ENCODE peak calls at places on chromosomes 3 and 15, in six cellular contexts. D is cardiac muscle cell, X is stomach, T is IMR-90, B is sigmoid colon, U is tibial artery. N is an unnamed sample. For H3K36me3, the result is how much of the 10 kb centered on the place peaks cover.

GRCh38 chr3:40109641-40110490 is 199.6 kb upstream of the EIF1B start:
- DNase-seq in B (no peak), U (no peak), T (no peak), D (peak), X (no peak), N (no peak)

GRCh38 chr3:13378155-13378554 is 42.0 kb downstream of the NUP210 start:
- DNase-seq in B (no peak), X (no peak), D (no peak), T (peak), U (no peak), N (no peak)

GRCh38 chr3:144643778-144644191 is 672.2 kb downstream of the DIPK2A start:
- DNase-seq in T (peak), B (no peak), X (no peak), U (no peak), D (peak), N (no peak)

GRCh38 chr15:59654043-59654442 is 3.3 kb downstream of the GTF2A2 start:
- DNase-seq in U (no peak), D (no peak), X (no peak), T (no peak), B (no peak), N (no peak)

GRCh38 chr15:77243146-77243545 is 172.2 kb upstream of the TSPAN3 start:
- DNase-seq in B (no peak), X (no peak), T (peak), U (no peak), D (no peak), N (no peak)

GRCh38 chr3:23810342-23811116 is 4.8 kb downstream of the UBE2E1 start:
- DNase-seq in T (no peak), D (peak), U (peak), B (peak), X (peak), N (no peak)

GRCh38 chr3:45656575-45657363 is 32.4 kb upstream of the SACM1L start:
- DNase-seq in D (peak), X (peak), B (peak), U (peak), T (peak), N (no peak)

GRCh38 chr3:48269592-48269991 is 28.7 kb downstream of the ZNF589 start:
- DNase-seq in U (no peak), X (no peak), D (no peak), B (no peak), T (no peak), N (no peak)

GRCh38 chr15:35624881-35625280 is 78.9 kb upstream of the DPH6 start:
- DNase-seq in D (no peak), U (peak), X (no peak), T (peak), B (peak), N (no peak)

GRCh38 chr3:139302084-139302800 is 41.6 kb upstream of the MRPS22 start:
- DNase-seq in D (no peak), B (no peak), U (no peak), X (no peak), T (peak), N (no peak)

GRCh38 chr15:84570164-84570692 is 30.6 kb upstream of the ZSCAN2 start:
- DNase-seq in B (peak), T (no peak), D (peak), U (peak), X (peak), N (no peak)

GRCh38 chr3:25474000-25474399 is 45.9 kb downstream of the RARB start:
- DNase-seq in T (no peak), U (no peak), B (no peak), D (no peak), X (no peak), N (no peak)

GRCh38 chr3:46209751-46210470 is 1.8 kb upstream of the CCR1 start:
- DNase-seq in U (no peak), B (no peak), T (peak), X (no peak), D (no peak), N (no peak)

GRCh38 chr15:86021281-86022264 is 58.1 kb upstream of the AGBL1 start:
- DNase-seq in X (no peak), D (no peak), T (no peak), B (no peak), U (no peak), N (no peak)

DNA sequence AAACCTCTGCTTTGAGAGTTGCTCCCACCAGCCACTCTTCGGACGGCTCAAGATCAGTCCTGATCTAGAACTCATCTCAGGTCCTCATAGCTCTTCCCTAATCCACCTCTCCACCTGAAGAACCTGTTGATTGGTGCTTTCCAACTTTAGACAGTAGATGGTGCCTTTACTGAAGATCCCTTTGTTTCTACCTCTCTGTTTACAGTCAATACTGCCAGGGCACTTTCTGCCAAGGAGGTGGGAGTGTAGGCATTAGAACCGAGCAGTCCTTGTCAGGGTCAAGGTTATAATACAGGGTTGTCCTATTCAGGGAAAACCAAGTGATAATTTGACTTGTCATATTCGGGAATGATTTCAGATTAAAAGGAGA is 1.2 kb downstream of the CGNL1 start:
- DNase-seq in D (no peak), B (no peak), U (no peak), X (no peak), T (no peak), N (no peak)
- TF ChIP-seq CTCF in D (no peak), B (no peak), U (no peak), X (no peak), T (no peak), N (no peak)

GRCh38 chr3:192194081-192194480 is 533.3 kb downstream of the FGF12 start:
- DNase-seq in D (no peak), U (no peak), B (no peak), X (no peak), T (no peak), N (no peak)

GRCh38 chr3:192186508-192186907 is 540.8 kb downstream of the FGF12 start:
- DNase-seq in U (no peak), D (no peak), X (no peak), B (no peak), T (no peak), N (no peak)

GRCh38 chr3:192187485-192188051 is 539.8 kb downstream of the FGF12 start:
- DNase-seq in X (no peak), U (no peak), T (no peak), B (no peak), D (no peak), N (no peak)

GRCh38 chr3:192183109-192183508 is 544.2 kb downstream of the FGF12 start:
- DNase-seq in X (no peak), D (no peak), B (no peak), T (no peak), U (no peak), N (no peak)

GRCh38 chr3:192188218-192188835 is 539.0 kb downstream of the FGF12 start:
- DNase-seq in U (no peak), D (peak), X (peak), B (no peak), T (peak), N (no peak)
- H3K27ac ChIP-seq in U (no peak), D (no peak), X (no peak), B (no peak), T (no peak), N (no peak)

GRCh38 chr3:52471371-52472238 is 16.2 kb downstream of the NISCH start:
- DNase-seq in U (peak), T (peak), D (peak), X (peak), B (no peak), N (no peak)
- H3K36me3 ChIP-seq in U (under half), T (half or more), D (under half), X (half or more), B (under half), N (under half)

DNA sequence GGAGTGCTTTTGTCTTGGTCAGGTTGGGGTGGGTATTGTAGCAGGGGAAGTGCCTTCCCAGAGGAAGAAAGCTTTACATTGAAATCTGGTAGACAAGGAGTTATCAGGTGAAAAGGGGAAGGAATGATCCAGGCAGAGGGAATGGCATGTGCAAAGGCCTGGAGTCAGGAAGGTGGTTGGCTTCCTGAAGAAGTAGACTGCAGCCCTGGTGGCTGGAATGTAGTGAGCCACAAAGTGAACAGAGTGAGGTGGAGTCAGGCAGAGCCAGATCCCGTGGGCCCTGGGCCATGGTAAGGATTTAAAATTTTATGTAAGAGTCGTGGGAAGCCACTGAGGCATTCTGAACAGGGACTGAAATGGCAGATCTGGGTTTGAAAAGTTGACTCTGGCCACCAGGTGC is 58.3 kb downstream of the RAB11A start:
- DNase-seq in T (no peak), D (no peak), B (no peak), U (no peak), X (no peak), N (no peak)
- TF ChIP-seq CTCF in T (peak), D (peak), B (no peak), U (no peak), X (no peak), N (no peak)

DNA sequence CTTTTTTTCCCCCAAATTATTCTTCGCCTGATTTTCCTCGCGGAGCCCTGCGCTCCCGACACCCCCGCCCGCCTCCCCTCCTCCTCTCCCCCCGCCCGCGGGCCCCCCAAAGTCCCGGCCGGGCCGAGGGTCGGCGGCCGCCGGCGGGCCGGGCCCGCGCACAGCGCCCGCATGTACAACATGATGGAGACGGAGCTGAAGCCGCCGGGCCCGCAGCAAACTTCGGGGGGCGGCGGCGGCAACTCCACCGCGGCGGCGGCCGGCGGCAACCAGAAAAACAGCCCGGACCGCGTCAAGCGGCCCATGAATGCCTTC is 422 bp downstream of the SOX2 start:
- DNase-seq in X (no peak), U (no peak), B (no peak), T (no peak), D (no peak), N (no peak)
- H3K27ac ChIP-seq in X (peak), U (no peak), B (peak), T (no peak), D (no peak), N (peak)

GRCh38 chr15:63559753-63560152 is 37.4 kb upstream of the FBXL22 start:
- DNase-seq in D (no peak), T (no peak), U (no peak), B (no peak), X (no peak), N (no peak)

GRCh38 chr15:63565784-63566183 is 31.4 kb upstream of the FBXL22 start:
- DNase-seq in B (no peak), D (no peak), X (no peak), U (no peak), T (no peak), N (no peak)

GRCh38 chr15:63560741-63561448 is 36.3 kb upstream of the FBXL22 start:
- DNase-seq in B (no peak), D (no peak), T (peak), U (no peak), X (no peak), N (no peak)

GRCh38 chr15:63564093-63564492 is 33.1 kb upstream of the FBXL22 start:
- DNase-seq in X (no peak), D (no peak), U (no peak), T (no peak), B (no peak), N (no peak)
- H3K36me3 ChIP-seq in X (half or more), D (under half), U (under half), T (under half), B (under half), N (half or more)

GRCh38 chr3:157159037-157159761 is 748 bp downstream of the CCNL1 start:
- DNase-seq in U (peak), D (peak), B (peak), X (peak), T (peak), N (no peak)
- TF ChIP-seq CTCF in U (no peak), D (no peak), B (no peak), X (no peak), T (no peak), N (peak)

GRCh38 chr3:174857301-174857700 is 1.8 kb upstream of the NAALADL2 start:
- DNase-seq in D (no peak), T (no peak), B (no peak), X (no peak), U (no peak), N (no peak)

GRCh38 chr3:174862101-174862500 is 3.0 kb downstream of the NAALADL2 start:
- DNase-seq in X (peak), T (no peak), U (no peak), B (no peak), D (peak), N (no peak)

GRCh38 chr3:174859109-174859735 is at the start of gene NAALADL2:
- DNase-seq in U (no peak), D (no peak), B (no peak), X (no peak), T (no peak), N (no peak)

GRCh38 chr3:174858353-174858752 is 781 bp upstream of the NAALADL2 start:
- DNase-seq in T (no peak), D (no peak), X (no peak), U (no peak), B (no peak), N (no peak)

GRCh38 chr3:174859756-174860155 is 622 bp downstream of the NAALADL2 start:
- DNase-seq in D (no peak), X (no peak), B (no peak), U (no peak), T (no peak), N (no peak)
- H3K27ac ChIP-seq in D (no peak), X (no peak), B (no peak), U (no peak), T (no peak), N (no peak)

DNA sequence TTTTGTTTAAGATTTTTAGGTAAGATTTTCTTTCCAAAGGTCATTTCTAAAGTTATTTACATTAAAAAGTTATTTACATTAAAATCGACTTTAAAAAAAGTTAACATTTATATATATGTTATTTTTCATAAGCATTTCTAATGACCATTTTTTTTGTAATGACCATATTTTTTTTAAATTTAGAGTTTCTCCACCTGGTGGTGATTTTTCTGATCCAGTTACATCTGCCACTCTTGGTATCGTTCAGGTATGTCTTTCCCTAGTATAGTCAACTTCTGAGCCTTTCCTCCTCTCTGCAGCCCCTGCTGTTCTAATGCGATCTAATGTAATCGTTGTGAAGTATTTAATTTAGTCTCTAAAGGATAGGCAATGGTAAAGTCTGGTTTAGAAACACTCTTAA is 42.9 kb upstream of the GRAMD1C start:
- DNase-seq in T (no peak), X (no peak), D (no peak), B (no peak), U (no peak), N (no peak)
- H3K36me3 ChIP-seq in T (under half), X (half or more), D (half or more), B (under half), U (half or more), N (under half)